ENCODE peak calls at places on chromosome 21, in seven cellular contexts. N is HepG2, M is fibroblast of lung, C is IMR-90, G is breast epithelium, Q is tibial artery, X is pancreas. O is an unnamed sample. For H3K27me3, the result is how much of the 10 kb centered on the place peaks cover.

GRCh38 chr21:45572231-45572630 is 30.0 kb upstream of the SLC19A1 start:
- DNase-seq in X (no peak), M (no peak), Q (peak), N (no peak), G (no peak), C (no peak), O (no peak)

GRCh38 chr21:44723177-44724131 is 12.1 kb upstream of the TSPEAR start:
- DNase-seq in Q (no peak), C (no peak), G (no peak), N (no peak), M (no peak), X (no peak), O (no peak)

GRCh38 chr21:44925027-44925755 is 4.5 kb upstream of the ITGB2 start:
- DNase-seq in Q (no peak), G (no peak), N (no peak), X (no peak), C (peak), M (peak), O (no peak)

GRCh38 chr21:45076245-45076661 is 1.9 kb downstream of the ADARB1 start:
- DNase-seq in N (peak), X (no peak), M (no peak), C (peak), Q (no peak), G (no peak), O (no peak)

GRCh38 chr21:28516996-28517592 is 475.6 kb downstream of the LTN1 start:
- DNase-seq in G (peak), C (no peak), X (peak), M (peak), N (peak), Q (peak), O (no peak)

GRCh38 chr21:30577766-30578165 is 12.4 kb downstream of the KRTAP22-2 start:
- DNase-seq in Q (no peak), M (no peak), N (no peak), C (no peak), G (no peak), X (no peak), O (no peak)

GRCh38 chr21:45971487-45972352 is 9.8 kb upstream of the COL6A1 start:
- DNase-seq in G (no peak), M (peak), Q (peak), N (no peak), C (peak), X (no peak), O (peak)

GRCh38 chr21:32813265-32813903 is 41.8 kb upstream of the PAXBP1 start:
- DNase-seq in Q (no peak), M (no peak), G (no peak), X (no peak), C (no peak), N (no peak), O (no peak)

GRCh38 chr21:28447453-28447852 is 545.2 kb downstream of the LTN1 start:
- DNase-seq in C (peak), G (no peak), X (no peak), N (no peak), M (no peak), Q (no peak), O (no peak)

GRCh38 chr21:37198989-37199924 is 67.9 kb downstream of the VPS26C start:
- DNase-seq in N (no peak), C (peak), G (no peak), Q (no peak), X (no peak), M (peak), O (no peak)

GRCh38 chr21:15751561-15751960 is 21.8 kb downstream of the USP25 start:
- DNase-seq in N (no peak), C (no peak), G (no peak), Q (no peak), X (no peak), M (no peak), O (no peak)

GRCh38 chr21:44432841-44433790 is 22.2 kb upstream of the LRRC3 start:
- DNase-seq in X (peak), G (no peak), C (no peak), M (no peak), Q (peak), N (no peak), O (no peak)

GRCh38 chr21:36980280-36981048 is 14.0 kb upstream of the HLCS start:
- DNase-seq in N (no peak), G (no peak), Q (no peak), X (peak), C (no peak), M (no peak), O (no peak)

GRCh38 chr21:33136898-33137502 is 67.1 kb downstream of the OLIG1 start:
- DNase-seq in M (no peak), G (no peak), N (no peak), C (no peak), Q (no peak), X (no peak), O (no peak)

GRCh38 chr21:37507716-37508115 is 141.1 kb downstream of the DYRK1A start:
- DNase-seq in C (no peak), N (no peak), X (no peak), M (no peak), Q (no peak), G (no peak), O (no peak)

GRCh38 chr21:46354046-46354445 is 30.1 kb downstream of the PCNT start:
- DNase-seq in Q (no peak), M (no peak), X (no peak), C (no peak), G (no peak), N (no peak), O (no peak)

GRCh38 chr21:24727803-24728425 is 879.4 kb downstream of the MRPL39 start:
- DNase-seq in X (no peak), C (peak), N (no peak), Q (no peak), G (no peak), M (peak), O (no peak)

GRCh38 chr21:26280715-26281310 is 110.2 kb upstream of the APP start:
- DNase-seq in Q (no peak), X (no peak), N (no peak), G (no peak), C (no peak), M (no peak), O (no peak)
- TF ChIP-seq CTCF in Q (no peak), X (no peak), N (no peak), G (no peak), C (no peak), M (no peak), O (no peak)

GRCh38 chr21:42654913-42655796 is 1.7 kb downstream of the PDE9A start:
- DNase-seq in Q (no peak), X (no peak), G (no peak), M (no peak), N (no peak), C (no peak), O (no peak)

GRCh38 chr21:42654179-42654912 is 925 bp downstream of the PDE9A start:
- DNase-seq in M (no peak), G (no peak), C (no peak), Q (no peak), N (peak), X (no peak), O (no peak)

GRCh38 chr21:42651515-42652401 is 1.7 kb upstream of the PDE9A start:
- DNase-seq in Q (no peak), G (no peak), C (no peak), M (no peak), X (no peak), N (no peak), O (no peak)

GRCh38 chr21:42652527-42653491 is 612 bp upstream of the PDE9A start:
- DNase-seq in M (peak), N (peak), C (peak), G (peak), Q (peak), X (peak), O (no peak)

GRCh38 chr21:42653492-42654061 is at the start of gene PDE9A:
- DNase-seq in N (no peak), C (no peak), Q (no peak), M (no peak), X (peak), G (no peak), O (no peak)
- H3K4me3 ChIP-seq in N (peak), C (peak), Q (peak), M (peak), X (peak), G (peak), O (no peak)

DNA sequence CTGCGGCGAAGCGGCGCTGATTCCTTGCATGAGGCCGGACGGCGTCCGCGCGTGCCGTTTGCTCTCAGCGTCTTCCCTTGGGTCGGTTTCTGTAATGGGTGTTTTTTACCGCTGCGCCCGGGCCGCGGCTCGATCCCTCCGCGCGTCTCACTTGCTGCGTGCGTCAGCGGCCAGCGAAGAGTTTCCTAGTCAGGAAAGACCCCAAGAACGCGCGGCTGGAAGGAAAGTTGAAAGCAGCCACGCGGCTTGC is 159.9 kb downstream of the RUNX1 start:
- DNase-seq in X (no peak), G (no peak), N (peak), Q (peak), C (peak), M (peak), O (no peak)
- H3K27me3 ChIP-seq in X (under half), G (under half), N (under half), Q (under half), C (under half), M (under half), O (under half)

DNA sequence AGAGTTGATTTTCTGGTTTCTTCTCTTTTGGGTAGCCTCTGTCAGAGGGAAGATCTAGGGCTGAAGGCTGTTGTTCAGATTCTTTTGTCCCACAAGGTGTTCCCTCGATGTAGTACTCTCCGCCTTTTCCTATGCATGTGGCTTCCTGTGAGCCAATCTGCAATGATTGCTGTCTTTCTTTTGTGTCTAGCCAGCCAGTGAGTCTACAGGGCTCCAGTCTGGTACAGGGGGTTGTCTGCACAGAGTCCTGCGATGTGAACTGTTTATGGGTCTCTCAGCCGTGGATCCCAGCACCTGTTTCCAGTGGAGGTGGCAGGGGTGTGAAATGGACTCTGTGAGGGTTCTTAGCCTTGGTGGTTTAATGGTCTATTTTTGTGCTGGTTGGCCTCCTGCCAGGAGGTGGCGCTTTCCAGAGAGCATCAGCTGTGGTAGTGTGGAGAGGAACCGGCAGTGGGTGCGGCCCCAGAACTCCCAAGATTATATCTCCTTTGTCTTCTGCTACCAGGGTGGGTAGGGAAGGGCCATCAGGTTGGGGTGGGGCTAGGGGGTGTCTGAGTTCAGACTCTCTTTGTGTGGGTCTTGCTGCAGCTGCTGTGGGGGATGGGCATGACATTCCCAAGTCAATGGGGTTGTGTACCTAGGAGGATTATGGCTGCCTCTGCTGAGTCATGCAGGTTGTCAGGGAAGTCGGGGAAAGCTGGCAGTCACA is 81.3 kb upstream of the C21orf91 start:
- DNase-seq in M (no peak), C (no peak), Q (no peak), N (no peak), G (no peak), X (no peak), O (no peak)
- TF ChIP-seq CTCF in M (no peak), C (no peak), Q (no peak), N (no peak), G (no peak), X (no peak), O (no peak)

O was measured in BJ.